ENCODE peak calls at places on chromosomes 6 and 20, in eight cellular contexts. One of them, this sample, is unnamed. For H3K27me3, the result is how much of the 10 kb centered on the place peaks cover.

GRCh38 chr6:44740566-44741120 is 353.1 kb downstream of the CDC5L start:
- DNase-seq in CD8-positive, alpha-beta T cell: no peak
- DNase-seq in Peyer's patch: no peak
- DNase-seq in spleen: no peak
- DNase-seq in transverse colon: no peak
- DNase-seq in MM.1S: no peak
- DNase-seq in ascending aorta: no peak
- DNase-seq in thoracic aorta: no peak
- DNase-seq in this sample: no peak

GRCh38 chr20:11204926-11205768 is 531.3 kb upstream of the JAG1 start:
- DNase-seq in thoracic aorta: no peak
- DNase-seq in spleen: no peak
- DNase-seq in MM.1S: peak
- DNase-seq in Peyer's patch: peak
- DNase-seq in ascending aorta: peak
- DNase-seq in CD8-positive, alpha-beta T cell: peak
- DNase-seq in transverse colon: peak
- DNase-seq in this sample: no peak

GRCh38 chr20:47389867-47390347 is 33.4 kb upstream of the ZMYND8 start:
- DNase-seq in thoracic aorta: no peak
- DNase-seq in ascending aorta: no peak
- DNase-seq in MM.1S: no peak
- DNase-seq in Peyer's patch: no peak
- DNase-seq in transverse colon: no peak
- DNase-seq in spleen: no peak
- DNase-seq in CD8-positive, alpha-beta T cell: no peak
- DNase-seq in this sample: peak

GRCh38 chr6:33820243-33820642 is 16.4 kb upstream of the MLN start:
- DNase-seq in thoracic aorta: no peak
- DNase-seq in Peyer's patch: no peak
- DNase-seq in spleen: no peak
- DNase-seq in MM.1S: no peak
- DNase-seq in transverse colon: no peak
- DNase-seq in CD8-positive, alpha-beta T cell: no peak
- DNase-seq in ascending aorta: no peak
- DNase-seq in this sample: no peak

GRCh38 chr6:145895802-145896201 is 68.4 kb downstream of the SHPRH start:
- DNase-seq in Peyer's patch: no peak
- DNase-seq in thoracic aorta: no peak
- DNase-seq in MM.1S: no peak
- DNase-seq in ascending aorta: no peak
- DNase-seq in spleen: no peak
- DNase-seq in transverse colon: no peak
- DNase-seq in CD8-positive, alpha-beta T cell: no peak
- DNase-seq in this sample: no peak

GRCh38 chr20:59324441-59324840 is 24.0 kb downstream of the EDN3 start:
- DNase-seq in CD8-positive, alpha-beta T cell: no peak
- DNase-seq in ascending aorta: no peak
- DNase-seq in spleen: no peak
- DNase-seq in thoracic aorta: no peak
- DNase-seq in Peyer's patch: no peak
- DNase-seq in MM.1S: no peak
- DNase-seq in transverse colon: no peak
- DNase-seq in this sample: no peak

GRCh38 chr6:144284753-144285547 is at the start of gene UTRN:
- DNase-seq in Peyer's patch: peak
- DNase-seq in ascending aorta: peak
- DNase-seq in thoracic aorta: peak
- DNase-seq in spleen: peak
- DNase-seq in CD8-positive, alpha-beta T cell: peak
- DNase-seq in transverse colon: peak
- DNase-seq in MM.1S: peak
- DNase-seq in this sample: peak

GRCh38 chr6:129014302-129014701 is 131.4 kb downstream of the LAMA2 start:
- DNase-seq in Peyer's patch: no peak
- DNase-seq in spleen: no peak
- DNase-seq in transverse colon: no peak
- DNase-seq in MM.1S: no peak
- DNase-seq in ascending aorta: no peak
- DNase-seq in thoracic aorta: no peak
- DNase-seq in CD8-positive, alpha-beta T cell: no peak
- DNase-seq in this sample: no peak

GRCh38 chr6:15879372-15880261 is 216.8 kb upstream of the DTNBP1 start:
- DNase-seq in transverse colon: peak
- DNase-seq in MM.1S: peak
- DNase-seq in spleen: peak
- DNase-seq in ascending aorta: no peak
- DNase-seq in CD8-positive, alpha-beta T cell: peak
- DNase-seq in thoracic aorta: no peak
- DNase-seq in Peyer's patch: peak
- DNase-seq in this sample: peak

GRCh38 chr6:40953486-40953885 is 85.5 kb downstream of the UNC5CL start:
- DNase-seq in ascending aorta: no peak
- DNase-seq in CD8-positive, alpha-beta T cell: no peak
- DNase-seq in spleen: no peak
- DNase-seq in MM.1S: no peak
- DNase-seq in transverse colon: no peak
- DNase-seq in thoracic aorta: no peak
- DNase-seq in Peyer's patch: no peak
- DNase-seq in this sample: no peak

GRCh38 chr6:111918825-111919224 is 45.6 kb upstream of the FYN start:
- DNase-seq in spleen: no peak
- DNase-seq in Peyer's patch: no peak
- DNase-seq in ascending aorta: no peak
- DNase-seq in MM.1S: no peak
- DNase-seq in thoracic aorta: no peak
- DNase-seq in CD8-positive, alpha-beta T cell: no peak
- DNase-seq in transverse colon: no peak
- DNase-seq in this sample: no peak

GRCh38 chr20:5741089-5741488 is 9.1 kb upstream of the SHLD1 start:
- DNase-seq in MM.1S: no peak
- DNase-seq in thoracic aorta: no peak
- DNase-seq in transverse colon: no peak
- DNase-seq in CD8-positive, alpha-beta T cell: no peak
- DNase-seq in Peyer's patch: no peak
- DNase-seq in ascending aorta: no peak
- DNase-seq in spleen: no peak
- DNase-seq in this sample: no peak

GRCh38 chr6:52362443-52363221 is 681 bp downstream of the PAQR8 start:
- DNase-seq in CD8-positive, alpha-beta T cell: peak
- DNase-seq in ascending aorta: peak
- DNase-seq in spleen: peak
- DNase-seq in Peyer's patch: peak
- DNase-seq in MM.1S: no peak
- DNase-seq in thoracic aorta: no peak
- DNase-seq in transverse colon: peak
- DNase-seq in this sample: peak

GRCh38 chr6:146305098-146305497 is 238.5 kb upstream of the RAB32 start:
- DNase-seq in CD8-positive, alpha-beta T cell: no peak
- DNase-seq in thoracic aorta: no peak
- DNase-seq in transverse colon: no peak
- DNase-seq in Peyer's patch: no peak
- DNase-seq in spleen: no peak
- DNase-seq in ascending aorta: no peak
- DNase-seq in MM.1S: no peak
- DNase-seq in this sample: no peak

GRCh38 chr20:38132910-38133501 is 32.1 kb downstream of the TGM2 start:
- DNase-seq in ascending aorta: no peak
- DNase-seq in transverse colon: no peak
- DNase-seq in CD8-positive, alpha-beta T cell: no peak
- DNase-seq in MM.1S: no peak
- DNase-seq in Peyer's patch: no peak
- DNase-seq in spleen: peak
- DNase-seq in thoracic aorta: no peak
- DNase-seq in this sample: no peak

GRCh38 chr6:39184906-39185580 is 44.2 kb downstream of the KCNK5 start:
- DNase-seq in thoracic aorta: no peak
- DNase-seq in Peyer's patch: peak
- DNase-seq in spleen: no peak
- DNase-seq in transverse colon: peak
- DNase-seq in MM.1S: no peak
- DNase-seq in ascending aorta: no peak
- DNase-seq in CD8-positive, alpha-beta T cell: no peak
- DNase-seq in this sample: no peak

GRCh38 chr6:72894091-72894490 is 272.2 kb downstream of the KCNQ5 start:
- DNase-seq in thoracic aorta: no peak
- DNase-seq in spleen: no peak
- DNase-seq in MM.1S: no peak
- DNase-seq in transverse colon: no peak
- DNase-seq in CD8-positive, alpha-beta T cell: no peak
- DNase-seq in ascending aorta: no peak
- DNase-seq in Peyer's patch: no peak
- DNase-seq in this sample: no peak

GRCh38 chr6:44660561-44661220 is 273.2 kb downstream of the CDC5L start:
- DNase-seq in Peyer's patch: no peak
- DNase-seq in spleen: no peak
- DNase-seq in thoracic aorta: no peak
- DNase-seq in MM.1S: no peak
- DNase-seq in transverse colon: no peak
- DNase-seq in CD8-positive, alpha-beta T cell: no peak
- DNase-seq in ascending aorta: no peak
- DNase-seq in this sample: no peak

GRCh38 chr20:46994341-46994740 is 99.7 kb downstream of the EYA2 start:
- DNase-seq in transverse colon: peak
- DNase-seq in ascending aorta: no peak
- DNase-seq in MM.1S: peak
- DNase-seq in spleen: peak
- DNase-seq in Peyer's patch: peak
- DNase-seq in CD8-positive, alpha-beta T cell: peak
- DNase-seq in thoracic aorta: no peak
- DNase-seq in this sample: peak

GRCh38 chr6:69449887-69450286 is 346.9 kb downstream of the LMBRD1 start:
- DNase-seq in CD8-positive, alpha-beta T cell: no peak
- DNase-seq in ascending aorta: no peak
- DNase-seq in Peyer's patch: no peak
- DNase-seq in transverse colon: no peak
- DNase-seq in thoracic aorta: no peak
- DNase-seq in MM.1S: no peak
- DNase-seq in spleen: no peak
- DNase-seq in this sample: no peak

GRCh38 chr6:159973406-159973805 is 4.5 kb downstream of the IGF2R start:
- DNase-seq in transverse colon: no peak
- DNase-seq in MM.1S: no peak
- DNase-seq in CD8-positive, alpha-beta T cell: no peak
- DNase-seq in Peyer's patch: no peak
- DNase-seq in ascending aorta: no peak
- DNase-seq in thoracic aorta: no peak
- DNase-seq in spleen: no peak
- DNase-seq in this sample: no peak

GRCh38 chr6:158011478-158011920 is 29.8 kb downstream of the SYNJ2 start:
- DNase-seq in Peyer's patch: peak
- DNase-seq in ascending aorta: no peak
- DNase-seq in thoracic aorta: no peak
- DNase-seq in transverse colon: no peak
- DNase-seq in MM.1S: no peak
- DNase-seq in spleen: peak
- DNase-seq in CD8-positive, alpha-beta T cell: no peak
- DNase-seq in this sample: no peak

DNA sequence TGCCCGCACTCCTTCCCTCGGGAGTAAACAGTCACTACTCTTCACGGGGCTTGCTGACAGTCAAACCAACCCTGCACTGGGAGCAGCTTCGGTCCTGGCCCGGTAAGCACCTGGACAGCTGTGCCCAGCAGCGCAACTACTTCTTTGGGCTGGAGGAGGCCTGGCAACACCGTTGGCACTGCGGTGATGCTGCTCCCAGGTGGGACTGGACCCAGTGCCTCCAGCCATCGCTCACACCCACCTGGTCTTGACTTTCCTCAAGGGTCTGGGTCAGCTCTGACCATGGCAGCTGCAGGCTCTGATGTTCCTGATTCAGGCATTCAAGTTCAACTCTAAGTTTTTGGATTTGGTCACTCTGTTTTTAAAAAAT is 53.8 kb downstream of the GINS1 start:
- DNase-seq in Peyer's patch: no peak
- DNase-seq in transverse colon: no peak
- DNase-seq in ascending aorta: no peak
- DNase-seq in MM.1S: no peak
- DNase-seq in spleen: peak
- DNase-seq in thoracic aorta: no peak
- DNase-seq in CD8-positive, alpha-beta T cell: no peak
- DNase-seq in this sample: no peak
- TF ChIP-seq CTCF in Peyer's patch: no peak
- TF ChIP-seq CTCF in transverse colon: no peak
- TF ChIP-seq CTCF in ascending aorta: no peak
- TF ChIP-seq CTCF in MM.1S: no peak
- TF ChIP-seq CTCF in spleen: no peak
- TF ChIP-seq CTCF in thoracic aorta: no peak
- TF ChIP-seq CTCF in CD8-positive, alpha-beta T cell: no peak
- TF ChIP-seq CTCF in this sample: no peak

DNA sequence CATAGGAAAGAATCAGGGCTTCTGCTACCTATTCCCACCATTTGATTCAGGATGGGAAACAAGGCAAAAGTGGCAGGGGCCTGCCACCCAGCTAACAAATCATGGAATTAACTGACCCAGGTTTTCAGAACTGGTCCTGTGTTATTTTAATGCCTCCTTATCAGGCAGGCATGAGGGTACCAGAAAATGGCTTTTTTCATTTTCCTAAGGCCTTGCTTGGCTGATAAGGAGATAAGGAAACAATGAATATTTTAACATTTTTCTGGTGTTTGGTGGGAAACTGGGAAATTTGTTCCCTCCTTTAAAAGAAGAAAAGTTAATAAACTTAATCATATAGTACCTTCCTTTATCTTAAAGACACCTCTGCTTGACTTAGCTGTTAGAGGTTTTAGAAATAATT is 6.7 kb downstream of the POU3F2 start:
- DNase-seq in CD8-positive, alpha-beta T cell: no peak
- DNase-seq in transverse colon: no peak
- DNase-seq in spleen: no peak
- DNase-seq in MM.1S: no peak
- DNase-seq in Peyer's patch: no peak
- DNase-seq in thoracic aorta: no peak
- DNase-seq in ascending aorta: no peak
- DNase-seq in this sample: no peak
- H3K27me3 ChIP-seq in CD8-positive, alpha-beta T cell: half or more
- H3K27me3 ChIP-seq in transverse colon: half or more
- H3K27me3 ChIP-seq in spleen: under half
- H3K27me3 ChIP-seq in MM.1S: under half
- H3K27me3 ChIP-seq in Peyer's patch: half or more
- H3K27me3 ChIP-seq in thoracic aorta: half or more
- H3K27me3 ChIP-seq in ascending aorta: half or more
- H3K27me3 ChIP-seq in this sample: under half

DNA sequence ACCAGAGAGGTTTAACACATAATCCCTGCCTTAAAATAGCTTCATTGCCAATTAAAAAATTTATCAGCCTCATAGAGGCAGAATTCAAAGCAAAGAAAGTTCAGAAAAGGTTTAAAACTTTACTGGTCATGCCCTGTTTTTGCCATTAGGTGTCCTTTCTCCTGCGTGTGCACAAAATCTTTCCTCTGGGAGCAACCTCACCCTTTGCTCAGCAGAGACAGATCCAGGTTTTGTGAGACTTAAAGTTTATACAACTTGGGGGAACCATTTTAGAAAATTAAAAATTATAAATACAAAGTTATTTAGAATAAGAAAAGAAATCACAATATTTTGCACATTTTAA is 41.8 kb upstream of the SLC22A16 start:
- DNase-seq in Peyer's patch: no peak
- DNase-seq in CD8-positive, alpha-beta T cell: no peak
- DNase-seq in ascending aorta: no peak
- DNase-seq in MM.1S: no peak
- DNase-seq in spleen: no peak
- DNase-seq in thoracic aorta: no peak
- DNase-seq in transverse colon: no peak
- DNase-seq in this sample: no peak
- TF ChIP-seq CTCF in Peyer's patch: no peak
- TF ChIP-seq CTCF in CD8-positive, alpha-beta T cell: no peak
- TF ChIP-seq CTCF in ascending aorta: no peak
- TF ChIP-seq CTCF in MM.1S: peak
- TF ChIP-seq CTCF in spleen: no peak
- TF ChIP-seq CTCF in thoracic aorta: no peak
- TF ChIP-seq CTCF in transverse colon: no peak
- TF ChIP-seq CTCF in this sample: peak

GRCh38 chr20:36547186-36548005 is 6.1 kb downstream of the MYL9 start:
- DNase-seq in spleen: peak
- DNase-seq in ascending aorta: no peak
- DNase-seq in CD8-positive, alpha-beta T cell: no peak
- DNase-seq in MM.1S: no peak
- DNase-seq in transverse colon: no peak
- DNase-seq in thoracic aorta: no peak
- DNase-seq in Peyer's patch: no peak
- DNase-seq in this sample: no peak
- H3K27me3 ChIP-seq in spleen: under half
- H3K27me3 ChIP-seq in ascending aorta: under half
- H3K27me3 ChIP-seq in CD8-positive, alpha-beta T cell: under half
- H3K27me3 ChIP-seq in MM.1S: under half
- H3K27me3 ChIP-seq in transverse colon: under half
- H3K27me3 ChIP-seq in thoracic aorta: under half
- H3K27me3 ChIP-seq in Peyer's patch: under half
- H3K27me3 ChIP-seq in this sample: under half